ENCODE peak calls at places on chromosome 7, in eight cellular contexts. One of them, this sample, is unnamed.

GRCh38 chr7:6057316-6058128 is 26.3 kb downstream of the ANKRD61 start:
- DNase-seq in Peyer's patch: no peak
- DNase-seq in heart left ventricle: no peak
- DNase-seq in stomach: no peak
- DNase-seq in uterus: no peak
- DNase-seq in GM12892: no peak
- DNase-seq in H1: no peak
- DNase-seq in suprapubic skin: no peak
- DNase-seq in this sample: no peak

GRCh38 chr7:102279537-102280400 is 6.9 kb upstream of the SH2B2 start:
- DNase-seq in heart left ventricle: no peak
- DNase-seq in GM12892: peak; percentile 85
- DNase-seq in stomach: peak; percentile 53
- DNase-seq in H1: peak; percentile 84
- DNase-seq in suprapubic skin: no peak
- DNase-seq in Peyer's patch: peak; percentile 62
- DNase-seq in uterus: peak; percentile 45
- DNase-seq in this sample: peak; percentile 82

GRCh38 chr7:158005531-158005930 is 582.1 kb downstream of the PTPRN2 start:
- DNase-seq in H1: no peak
- DNase-seq in uterus: no peak
- DNase-seq in suprapubic skin: no peak
- DNase-seq in heart left ventricle: no peak
- DNase-seq in stomach: no peak
- DNase-seq in Peyer's patch: no peak
- DNase-seq in GM12892: no peak
- DNase-seq in this sample: no peak

GRCh38 chr7:30750574-30751256 is 1.2 kb upstream of the INMT start:
- DNase-seq in uterus: peak; percentile 42
- DNase-seq in GM12892: no peak
- DNase-seq in suprapubic skin: no peak
- DNase-seq in Peyer's patch: no peak
- DNase-seq in heart left ventricle: peak; percentile 90
- DNase-seq in H1: no peak
- DNase-seq in stomach: no peak
- DNase-seq in this sample: no peak

GRCh38 chr7:492714-493065 is 27.0 kb downstream of the PDGFA start:
- DNase-seq in H1: no peak
- DNase-seq in uterus: no peak
- DNase-seq in stomach: no peak
- DNase-seq in Peyer's patch: no peak
- DNase-seq in heart left ventricle: peak; percentile 24
- DNase-seq in suprapubic skin: no peak
- DNase-seq in GM12892: no peak
- DNase-seq in this sample: no peak

GRCh38 chr7:21766218-21766617 is 179.5 kb downstream of the CDCA7L start:
- DNase-seq in stomach: no peak
- DNase-seq in H1: no peak
- DNase-seq in uterus: no peak
- DNase-seq in heart left ventricle: no peak
- DNase-seq in GM12892: no peak
- DNase-seq in Peyer's patch: no peak
- DNase-seq in suprapubic skin: no peak
- DNase-seq in this sample: no peak

GRCh38 chr7:49228447-49228846 is 304.1 kb downstream of the CDC14C start:
- DNase-seq in stomach: no peak
- DNase-seq in H1: no peak
- DNase-seq in uterus: no peak
- DNase-seq in GM12892: no peak
- DNase-seq in Peyer's patch: no peak
- DNase-seq in suprapubic skin: no peak
- DNase-seq in heart left ventricle: no peak
- DNase-seq in this sample: no peak

GRCh38 chr7:119596651-119597050 is 676.3 kb upstream of the KCND2 start:
- DNase-seq in stomach: no peak
- DNase-seq in H1: no peak
- DNase-seq in heart left ventricle: no peak
- DNase-seq in GM12892: no peak
- DNase-seq in Peyer's patch: no peak
- DNase-seq in uterus: no peak
- DNase-seq in suprapubic skin: no peak
- DNase-seq in this sample: no peak

GRCh38 chr7:31371621-31372020 is 31.1 kb upstream of the NEUROD6 start:
- DNase-seq in uterus: no peak
- DNase-seq in stomach: no peak
- DNase-seq in heart left ventricle: no peak
- DNase-seq in GM12892: no peak
- DNase-seq in H1: no peak
- DNase-seq in suprapubic skin: no peak
- DNase-seq in Peyer's patch: no peak
- DNase-seq in this sample: no peak

GRCh38 chr7:47573758-47574472 is 8.0 kb downstream of the TNS3 start:
- DNase-seq in GM12892: no peak
- DNase-seq in Peyer's patch: no peak
- DNase-seq in uterus: peak; percentile 73
- DNase-seq in H1: no peak
- DNase-seq in stomach: peak; percentile 71
- DNase-seq in suprapubic skin: no peak
- DNase-seq in heart left ventricle: no peak
- DNase-seq in this sample: no peak

GRCh38 chr7:128805225-128805624 is 13.5 kb downstream of the CCDC136 start:
- DNase-seq in H1: no peak
- DNase-seq in suprapubic skin: no peak
- DNase-seq in heart left ventricle: no peak
- DNase-seq in stomach: no peak
- DNase-seq in GM12892: no peak
- DNase-seq in uterus: no peak
- DNase-seq in Peyer's patch: no peak
- DNase-seq in this sample: no peak

GRCh38 chr7:159114981-159115380 is 29.7 kb downstream of the VIPR2 start:
- DNase-seq in heart left ventricle: peak; percentile 57
- DNase-seq in uterus: peak; percentile 29
- DNase-seq in stomach: no peak
- DNase-seq in Peyer's patch: no peak
- DNase-seq in suprapubic skin: peak; percentile 4
- DNase-seq in GM12892: no peak
- DNase-seq in H1: no peak
- DNase-seq in this sample: no peak

GRCh38 chr7:151782598-151783448 is 94.1 kb downstream of the PRKAG2 start:
- DNase-seq in stomach: peak; percentile 79
- DNase-seq in Peyer's patch: peak; percentile 85
- DNase-seq in suprapubic skin: peak; percentile 88
- DNase-seq in heart left ventricle: peak; percentile 81
- DNase-seq in uterus: peak; percentile 70
- DNase-seq in H1: peak; percentile 92
- DNase-seq in GM12892: peak; percentile 89
- DNase-seq in this sample: peak; percentile 80

GRCh38 chr7:37234928-37235327 is 213.7 kb downstream of the ELMO1 start:
- DNase-seq in heart left ventricle: no peak
- DNase-seq in H1: no peak
- DNase-seq in GM12892: no peak
- DNase-seq in suprapubic skin: no peak
- DNase-seq in stomach: no peak
- DNase-seq in Peyer's patch: no peak
- DNase-seq in uterus: no peak
- DNase-seq in this sample: peak; percentile 33

GRCh38 chr7:128217972-128218652 is 23.0 kb upstream of the LEP start:
- DNase-seq in Peyer's patch: no peak
- DNase-seq in GM12892: no peak
- DNase-seq in uterus: no peak
- DNase-seq in heart left ventricle: no peak
- DNase-seq in suprapubic skin: no peak
- DNase-seq in H1: no peak
- DNase-seq in stomach: no peak
- DNase-seq in this sample: no peak

GRCh38 chr7:38215115-38215514 is 37.1 kb downstream of the STARD3NL start:
- DNase-seq in heart left ventricle: no peak
- DNase-seq in suprapubic skin: no peak
- DNase-seq in stomach: no peak
- DNase-seq in H1: no peak
- DNase-seq in uterus: no peak
- DNase-seq in GM12892: no peak
- DNase-seq in Peyer's patch: no peak
- DNase-seq in this sample: no peak

GRCh38 chr7:74275401-74275881 is 13.8 kb upstream of the CLIP2 start:
- DNase-seq in H1: peak; percentile 78
- DNase-seq in GM12892: no peak
- DNase-seq in stomach: no peak
- DNase-seq in suprapubic skin: no peak
- DNase-seq in heart left ventricle: no peak
- DNase-seq in uterus: no peak
- DNase-seq in Peyer's patch: no peak
- DNase-seq in this sample: no peak

GRCh38 chr7:14507617-14508016 is 394.9 kb downstream of the DGKB start:
- DNase-seq in uterus: no peak
- DNase-seq in heart left ventricle: no peak
- DNase-seq in H1: no peak
- DNase-seq in Peyer's patch: no peak
- DNase-seq in suprapubic skin: no peak
- DNase-seq in GM12892: no peak
- DNase-seq in stomach: peak; percentile 33
- DNase-seq in this sample: peak; percentile 19

GRCh38 chr7:27551803-27552202 is 110.9 kb downstream of the HIBADH start:
- DNase-seq in uterus: no peak
- DNase-seq in Peyer's patch: no peak
- DNase-seq in stomach: no peak
- DNase-seq in H1: no peak
- DNase-seq in GM12892: no peak
- DNase-seq in suprapubic skin: no peak
- DNase-seq in heart left ventricle: no peak
- DNase-seq in this sample: no peak

GRCh38 chr7:107158028-107158427 is 10.8 kb upstream of the HBP1 start:
- DNase-seq in Peyer's patch: no peak
- DNase-seq in suprapubic skin: no peak
- DNase-seq in heart left ventricle: no peak
- DNase-seq in H1: no peak
- DNase-seq in GM12892: no peak
- DNase-seq in uterus: no peak
- DNase-seq in stomach: no peak
- DNase-seq in this sample: no peak

GRCh38 chr7:156155988-156156733 is 343.9 kb upstream of the SHH start:
- DNase-seq in uterus: no peak
- DNase-seq in suprapubic skin: no peak
- DNase-seq in Peyer's patch: no peak
- DNase-seq in GM12892: no peak
- DNase-seq in stomach: no peak
- DNase-seq in heart left ventricle: no peak
- DNase-seq in H1: no peak
- DNase-seq in this sample: no peak

GRCh38 chr7:118420888-118421287 is 196.4 kb downstream of the ANKRD7 start:
- DNase-seq in suprapubic skin: no peak
- DNase-seq in stomach: no peak
- DNase-seq in GM12892: no peak
- DNase-seq in heart left ventricle: no peak
- DNase-seq in H1: no peak
- DNase-seq in uterus: no peak
- DNase-seq in Peyer's patch: no peak
- DNase-seq in this sample: no peak

GRCh38 chr7:118418433-118418832 is 193.9 kb downstream of the ANKRD7 start:
- DNase-seq in GM12892: no peak
- DNase-seq in suprapubic skin: no peak
- DNase-seq in H1: no peak
- DNase-seq in uterus: no peak
- DNase-seq in Peyer's patch: no peak
- DNase-seq in stomach: no peak
- DNase-seq in heart left ventricle: no peak
- DNase-seq in this sample: no peak
- TF ChIP-seq POLR2A in GM12892: no peak
- TF ChIP-seq POLR2A in suprapubic skin: no peak
- TF ChIP-seq POLR2A in H1: no peak
- TF ChIP-seq POLR2A in uterus: no peak
- TF ChIP-seq POLR2A in Peyer's patch: no peak
- TF ChIP-seq POLR2A in stomach: no peak
- TF ChIP-seq POLR2A in heart left ventricle: no peak
- TF ChIP-seq POLR2A in this sample: no peak

DNA sequence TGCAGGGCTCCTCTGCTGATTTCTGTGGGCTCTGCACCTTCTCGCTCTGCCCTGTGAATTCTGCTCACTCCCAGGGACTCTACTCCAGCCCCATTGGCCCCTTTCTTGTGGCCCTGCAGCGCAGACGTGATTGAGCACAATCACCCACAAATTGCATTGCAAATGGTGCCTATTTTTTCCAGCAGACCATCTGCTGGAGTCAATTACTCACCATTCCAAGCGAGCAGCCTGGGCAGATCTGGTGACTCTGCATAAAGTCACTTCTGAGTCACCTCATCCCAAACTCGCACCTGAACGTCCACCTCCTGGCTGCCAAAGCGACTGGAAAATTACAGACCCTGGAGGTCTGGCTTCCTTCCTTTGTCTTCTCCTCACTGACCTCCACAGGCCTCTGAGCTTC is 235.7 kb downstream of the PAXIP1 start:
- DNase-seq in uterus: no peak
- DNase-seq in heart left ventricle: no peak
- DNase-seq in suprapubic skin: no peak
- DNase-seq in stomach: no peak
- DNase-seq in Peyer's patch: no peak
- DNase-seq in GM12892: no peak
- DNase-seq in H1: no peak
- DNase-seq in this sample: no peak
- TF ChIP-seq POLR2A in uterus: no peak
- TF ChIP-seq POLR2A in heart left ventricle: no peak
- TF ChIP-seq POLR2A in suprapubic skin: no peak
- TF ChIP-seq POLR2A in stomach: no peak
- TF ChIP-seq POLR2A in Peyer's patch: no peak
- TF ChIP-seq POLR2A in GM12892: no peak
- TF ChIP-seq POLR2A in H1: no peak
- TF ChIP-seq POLR2A in this sample: no peak

GRCh38 chr7:26199301-26200112 is 1.0 kb downstream of the HNRNPA2B1 start:
- DNase-seq in stomach: peak; percentile 70
- DNase-seq in Peyer's patch: peak; percentile 74
- DNase-seq in suprapubic skin: peak; percentile 87
- DNase-seq in H1: no peak
- DNase-seq in GM12892: no peak
- DNase-seq in uterus: peak; percentile 74
- DNase-seq in heart left ventricle: peak; percentile 83
- DNase-seq in this sample: no peak
- TF ChIP-seq POLR2A in stomach: no peak
- TF ChIP-seq POLR2A in Peyer's patch: peak; percentile 49
- TF ChIP-seq POLR2A in suprapubic skin: no peak
- TF ChIP-seq POLR2A in H1: no peak
- TF ChIP-seq POLR2A in GM12892: no peak
- TF ChIP-seq POLR2A in uterus: peak; percentile 10
- TF ChIP-seq POLR2A in heart left ventricle: no peak
- TF ChIP-seq POLR2A in this sample: no peak

DNA sequence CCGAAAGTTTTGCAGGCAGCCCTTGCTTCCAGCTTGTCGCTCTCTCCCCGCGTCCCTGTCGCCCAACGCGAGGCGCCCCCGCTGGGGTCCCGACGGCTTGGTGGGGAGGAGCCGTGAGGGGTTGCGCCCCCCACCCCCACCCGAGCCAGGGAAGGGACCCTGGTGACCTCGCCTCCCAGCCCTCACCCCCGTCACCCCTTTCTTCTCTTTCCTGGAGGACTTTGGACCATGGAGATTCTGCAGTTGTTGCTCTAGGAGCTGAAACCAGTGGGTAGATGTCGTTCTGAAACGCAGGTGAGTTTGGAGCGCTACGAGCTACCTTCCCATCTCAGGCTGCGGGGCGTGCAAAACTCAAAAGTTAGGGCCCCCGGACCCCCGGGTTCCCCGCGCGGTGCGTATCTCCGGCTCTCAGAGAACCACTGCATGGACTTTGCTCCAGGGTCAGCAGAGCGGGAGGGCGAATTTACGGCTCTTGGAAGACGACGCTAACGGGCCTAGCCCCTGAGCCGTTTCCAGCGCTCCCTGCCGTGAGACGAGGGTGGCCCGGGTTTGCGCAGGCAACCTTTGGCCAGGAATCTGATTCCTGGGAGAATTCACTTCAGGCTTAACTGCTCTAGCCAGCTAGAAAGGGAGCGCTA is 684 bp upstream of the ATXN7L1 start:
- DNase-seq in uterus: peak; percentile 39
- DNase-seq in stomach: peak; percentile 52
- DNase-seq in GM12892: no peak
- DNase-seq in suprapubic skin: no peak
- DNase-seq in H1: peak; percentile 75
- DNase-seq in heart left ventricle: peak; percentile 45
- DNase-seq in Peyer's patch: no peak
- DNase-seq in this sample: peak; percentile 36
- TF ChIP-seq POLR2A in uterus: no peak
- TF ChIP-seq POLR2A in stomach: no peak
- TF ChIP-seq POLR2A in GM12892: no peak
- TF ChIP-seq POLR2A in suprapubic skin: no peak
- TF ChIP-seq POLR2A in H1: no peak
- TF ChIP-seq POLR2A in heart left ventricle: no peak
- TF ChIP-seq POLR2A in Peyer's patch: peak; percentile 36
- TF ChIP-seq POLR2A in this sample: no peak

This sample was measured in H54.